ENCODE peak calls at places on chromosomes 6 and 20, in ten cellular contexts. S is amniotic stem cell; X is stimulated activated CD8-positive, alpha-beta memory T cell treated with anti-CD3 and anti-CD28 coated beads, Interleukin-2, amount 100 ng/mL, for 48 hours; E is HS-27A; Q is hypothalamus; U is activated CD8-positive, alpha-beta memory T cell treated with anti-CD3 and anti-CD28 coated beads, Interleukin-2, amount 10 ng/mL, durations not matched to agents 7 days and 5 days; I is WTC11; K is activated T-cell treated with anti-CD3 and anti-CD28 coated beads, Interleukin-2, amount 50 U/mL, for 4 hours; L is tibial nerve; M is neuronal stem cell. Z is an unnamed sample.
A peak's percentile ranks its signal among the peaks of the same experiment; 100 is the strongest.

GRCh38 chr6:27230758-27231111 is 16.8 kb upstream of the PRSS16 start:
- DNase-seq in K (no peak), S (no peak), E (no peak), Q (no peak), X (no peak), U (no peak), I (no peak), M (no peak), L (no peak), Z (no peak)

GRCh38 chr6:101544286-101544685 is 150.8 kb downstream of the GRIK2 start:
- DNase-seq in S (peak; percentile 22), Q (no peak), I (no peak), U (no peak), X (no peak), K (no peak), L (no peak), M (no peak), E (no peak), Z (no peak)

GRCh38 chr6:150177260-150178246 is 34.7 kb downstream of the PPP1R14C start:
- DNase-seq in E (no peak), L (no peak), Q (no peak), I (no peak), X (no peak), S (no peak), M (no peak), K (no peak), U (no peak), Z (no peak)

GRCh38 chr6:11349880-11350279 is 117.4 kb upstream of the NEDD9 start:
- DNase-seq in X (no peak), E (no peak), S (no peak), U (no peak), L (no peak), Q (no peak), I (no peak), M (no peak), K (no peak), Z (no peak)

GRCh38 chr6:11202513-11203305 is 29.8 kb downstream of the NEDD9 start:
- DNase-seq in Q (peak; percentile 60), E (no peak), K (no peak), L (no peak), X (no peak), S (no peak), M (peak; percentile 37), U (peak; percentile 83), I (peak; percentile 39), Z (no peak)

GRCh38 chr6:80425089-80425823 is 318.8 kb downstream of the BCKDHB start:
- DNase-seq in E (peak; percentile 82), S (peak; percentile 81), L (no peak), X (no peak), M (no peak), Q (no peak), U (no peak), K (no peak), I (no peak), Z (no peak)

GRCh38 chr20:23164176-23164601 is 78.1 kb upstream of the CD93 start:
- DNase-seq in I (no peak), Q (peak; percentile 56), X (no peak), S (no peak), M (no peak), E (no peak), U (no peak), L (no peak), K (no peak), Z (no peak)

GRCh38 chr6:134020968-134021367 is 31.5 kb downstream of the SLC2A12 start:
- DNase-seq in L (no peak), Q (no peak), K (no peak), E (no peak), I (no peak), M (no peak), S (no peak), U (no peak), X (no peak), Z (no peak)

GRCh38 chr6:125818659-125819297 is 28.0 kb downstream of the NCOA7 start:
- DNase-seq in U (no peak), E (no peak), L (no peak), I (no peak), K (no peak), M (no peak), S (no peak), Q (no peak), X (no peak), Z (no peak)

GRCh38 chr20:34570859-34571306 is 12.4 kb downstream of the MAP1LC3A start:
- DNase-seq in E (no peak), L (no peak), Q (no peak), M (no peak), I (no peak), X (no peak), S (peak; percentile 25), U (no peak), K (no peak), Z (no peak)

GRCh38 chr20:40326794-40327193 is 362.2 kb downstream of the MAFB start:
- DNase-seq in I (no peak), Q (no peak), E (no peak), L (no peak), K (no peak), X (no peak), M (no peak), S (no peak), U (no peak), Z (no peak)

GRCh38 chr6:84408028-84408427 is 180.6 kb upstream of the CEP162 start:
- DNase-seq in U (no peak), I (no peak), E (no peak), X (no peak), S (no peak), M (no peak), L (no peak), K (no peak), Q (no peak), Z (no peak)

GRCh38 chr20:3452127-3452526 is 18.7 kb upstream of the ATRN start:
- DNase-seq in K (no peak), Q (no peak), X (no peak), M (no peak), E (no peak), S (no peak), L (no peak), I (no peak), U (no peak), Z (no peak)

GRCh38 chr6:108200631-108201030 is 34.8 kb downstream of the NR2E1 start:
- DNase-seq in Q (no peak), S (peak; percentile 28), I (no peak), K (no peak), M (no peak), E (no peak), L (no peak), U (no peak), X (no peak), Z (peak; percentile 77)

GRCh38 chr6:106253194-106253593 is 72.4 kb downstream of the ATG5 start:
- DNase-seq in U (no peak), M (no peak), K (no peak), Q (no peak), S (no peak), L (no peak), E (no peak), X (no peak), I (no peak), Z (no peak)